ENCODE peak calls at places on chromosomes 4 and X, in nine cellular contexts. E, Z, G, H, F, C, V, A and R are unnamed samples.
A peak's percentile ranks its signal among the peaks of the same experiment; 100 is the strongest.

GRCh38 chr4:158729716-158730559 is 6.7 kb upstream of the PPID start:
- DNase-seq in E (no peak), Z (peak; percentile 32), G (peak; percentile 72), H (peak; percentile 66), F (peak; percentile 36), C (peak; percentile 82), V (peak; percentile 66), A (peak; percentile 59), R (peak; percentile 77)

GRCh38 chr4:124199185-124199584 is 513.3 kb downstream of the ANKRD50 start:
- DNase-seq in E (no peak), Z (no peak), G (no peak), H (no peak), F (no peak), C (no peak), V (no peak), A (no peak), R (no peak)

GRCh38 chr4:8331567-8331955 is 62.0 kb downstream of the HTRA3 start:
- DNase-seq in E (no peak), Z (no peak), G (no peak), H (no peak), F (no peak), C (no peak), V (no peak), A (no peak), R (no peak)

GRCh38 chr4:22462693-22463092 is 53.2 kb downstream of the ADGRA3 start:
- DNase-seq in E (no peak), Z (no peak), G (no peak), H (no peak), F (no peak), C (no peak), V (no peak), A (no peak), R (no peak)

GRCh38 chr4:163331629-163332360 is 601 bp downstream of the NPY1R start:
- DNase-seq in E (no peak), Z (no peak), G (peak; percentile 36), H (no peak), F (peak; percentile 26), C (no peak), V (peak; percentile 20), A (peak; percentile 15), R (no peak)

GRCh38 chr4:89054627-89055026 is 2.4 kb downstream of the FAM13A start:
- DNase-seq in E (no peak), Z (no peak), G (no peak), H (no peak), F (no peak), C (no peak), V (no peak), A (no peak), R (no peak)

GRCh38 chr4:53088132-53088531 is 226.0 kb downstream of the RASL11B start:
- DNase-seq in E (no peak), Z (no peak), G (no peak), H (no peak), F (no peak), C (no peak), V (no peak), A (no peak), R (no peak)

GRCh38 chr4:17275836-17276235 is 236.1 kb downstream of the QDPR start:
- DNase-seq in E (no peak), Z (no peak), G (no peak), H (no peak), F (no peak), C (no peak), V (no peak), A (no peak), R (no peak)

GRCh38 chrX:38871129-38872029 is 70.1 kb downstream of the MID1IP1 start:
- DNase-seq in E (no peak), Z (no peak), G (peak; percentile 13), H (no peak), F (no peak), C (no peak), V (no peak), A (no peak), R (no peak)

GRCh38 chrX:2696698-2697215 is 5.7 kb downstream of the CD99 start:
- DNase-seq in E (no peak), Z (no peak), G (peak; percentile 85), H (peak; percentile 14), F (no peak), C (peak; percentile 57), V (peak; percentile 66), A (peak; percentile 74), R (no peak)

GRCh38 chr4:84878090-84878489 is 88.4 kb downstream of the WDFY3 start:
- DNase-seq in E (no peak), Z (peak; percentile 60), G (peak; percentile 73), H (peak; percentile 55), F (no peak), C (no peak), V (peak; percentile 36), A (no peak), R (no peak)

GRCh38 chrX:107673933-107674479 is 45.7 kb downstream of the PRPS1 start:
- DNase-seq in E (no peak), Z (no peak), G (peak; percentile 95), H (no peak), F (peak; percentile 92), C (no peak), V (no peak), A (peak; percentile 74), R (no peak)

GRCh38 chrX:129534816-129535578 is 5.1 kb upstream of the OCRL start:
- DNase-seq in E (no peak), Z (no peak), G (no peak), H (peak; percentile 15), F (no peak), C (no peak), V (peak; percentile 34), A (no peak), R (no peak)

GRCh38 chr4:80331693-80332092 is 3.8 kb upstream of the CFAP299 start:
- DNase-seq in E (no peak), Z (no peak), G (no peak), H (no peak), F (no peak), C (no peak), V (no peak), A (no peak), R (no peak)

GRCh38 chrX:133741303-133741702 is 244.1 kb downstream of the GPC3 start:
- DNase-seq in E (no peak), Z (no peak), G (peak; percentile 3), H (no peak), F (no peak), C (no peak), V (no peak), A (no peak), R (no peak)

GRCh38 chr4:90318208-90318607 is 191.0 kb downstream of the CCSER1 start:
- DNase-seq in E (no peak), Z (no peak), G (peak; percentile 79), H (peak; percentile 12), F (no peak), C (no peak), V (peak; percentile 17), A (no peak), R (no peak)

GRCh38 chr4:153616005-153616555 is 68.0 kb upstream of the TLR2 start:
- DNase-seq in E (no peak), Z (no peak), G (no peak), H (no peak), F (no peak), C (no peak), V (no peak), A (no peak), R (no peak)

GRCh38 chrX:110966839-110967238 is 129.2 kb upstream of the PAK3 start:
- DNase-seq in E (no peak), Z (no peak), G (peak; percentile 13), H (no peak), F (no peak), C (no peak), V (no peak), A (no peak), R (no peak)

GRCh38 chr4:74030285-74030684 is 8.2 kb downstream of the CXCL3 start:
- DNase-seq in E (no peak), Z (no peak), G (no peak), H (no peak), F (no peak), C (no peak), V (no peak), A (no peak), R (no peak)

GRCh38 chr4:40289366-40290188 is 45.6 kb upstream of the CHRNA9 start:
- DNase-seq in E (no peak), Z (no peak), G (no peak), H (no peak), F (no peak), C (no peak), V (no peak), A (no peak), R (no peak)

GRCh38 chr4:175253184-175253902 is 335.2 kb downstream of the ADAM29 start:
- DNase-seq in E (no peak), Z (no peak), G (no peak), H (peak; percentile 11), F (no peak), C (no peak), V (no peak), A (peak; percentile 7), R (peak; percentile 4)

GRCh38 chrX:119292445-119292844 is 56.4 kb downstream of the PGRMC1 start:
- DNase-seq in E (no peak), Z (no peak), G (no peak), H (peak; percentile 19), F (no peak), C (no peak), V (no peak), A (no peak), R (peak; percentile 40)

GRCh38 chr4:45638641-45639040 is 485.2 kb downstream of the GABRG1 start:
- DNase-seq in E (no peak), Z (no peak), G (no peak), H (no peak), F (no peak), C (no peak), V (no peak), A (no peak), R (no peak)

GRCh38 chr4:67556426-67556825 is 2.1 kb upstream of the STAP1 start:
- DNase-seq in E (no peak), Z (no peak), G (peak; percentile 46), H (no peak), F (no peak), C (no peak), V (no peak), A (no peak), R (no peak)

GRCh38 chr4:110978761-110979160 is 355.9 kb upstream of the PITX2 start:
- DNase-seq in E (no peak), Z (no peak), G (no peak), H (no peak), F (no peak), C (no peak), V (no peak), A (no peak), R (no peak)